ENCODE peak calls at places on chromosomes 12 and 14, in eight cellular contexts. E is gastrocnemius medialis, C is lower lobe of right lung, S is NB4, F is fibroblast of lung, A is astrocyte, G is AG10803, P is GM06990. U is an unnamed sample.
A peak's percentile ranks its signal among the peaks of the same experiment; 100 is the strongest.

GRCh38 chr12:25017336-25017735 is 68.4 kb upstream of the BCAT1 start:
- DNase-seq in C (no peak), P (no peak), S (no peak), A (no peak), E (no peak), F (no peak), G (no peak), U (no peak)

GRCh38 chr12:47604474-47604873 is 101.4 kb downstream of the RPAP3 start:
- DNase-seq in E (no peak), P (no peak), S (no peak), C (no peak), F (peak; percentile 73), G (no peak), A (peak; percentile 66), U (no peak)

GRCh38 chr12:19222566-19222965 is 93.0 kb downstream of the PLEKHA5 start:
- DNase-seq in G (peak; percentile 53), S (no peak), C (no peak), A (no peak), E (no peak), F (no peak), P (no peak), U (no peak)

GRCh38 chr12:71594214-71594948 is 69.3 kb downstream of the ZFC3H1 start:
- DNase-seq in F (no peak), A (no peak), S (no peak), G (no peak), P (no peak), E (no peak), C (no peak), U (no peak)

GRCh38 chr14:31090872-31091764 is 64.9 kb upstream of the STRN3 start:
- DNase-seq in P (no peak), A (peak; percentile 82), G (peak; percentile 93), S (peak; percentile 63), F (peak; percentile 83), E (peak; percentile 79), C (no peak), U (no peak)

GRCh38 chr12:32679910-32680217 is 763 bp downstream of the DNM1L start:
- DNase-seq in P (no peak), C (no peak), F (no peak), A (no peak), E (no peak), S (no peak), G (no peak), U (no peak)

GRCh38 chr12:51913071-51914033 is 6.0 kb downstream of the ACVRL1 start:
- DNase-seq in S (peak; percentile 27), G (no peak), A (no peak), F (no peak), P (no peak), C (no peak), E (no peak), U (no peak)

GRCh38 chr14:69692542-69693053 is 74.3 kb upstream of the SRSF5 start:
- DNase-seq in A (no peak), F (no peak), C (no peak), P (no peak), S (no peak), E (no peak), G (no peak), U (no peak)

GRCh38 chr12:109288571-109288970 is 20.5 kb downstream of the FOXN4 start:
- DNase-seq in A (no peak), G (no peak), E (no peak), P (no peak), S (peak; percentile 37), F (no peak), C (no peak), U (no peak)

GRCh38 chr14:60092516-60092915 is 793 bp downstream of the PCNX4 start:
- DNase-seq in G (peak; percentile 44), A (peak; percentile 42), C (no peak), F (peak; percentile 57), E (no peak), S (peak; percentile 61), P (peak; percentile 5), U (no peak)

GRCh38 chr14:58941666-58942065 is 246.8 kb upstream of the DAAM1 start:
- DNase-seq in E (no peak), F (peak; percentile 84), C (no peak), P (no peak), G (peak; percentile 84), S (no peak), A (peak; percentile 83), U (no peak)

GRCh38 chr12:26271889-26272492 is 76.6 kb downstream of the SSPN start:
- DNase-seq in E (no peak), A (peak; percentile 92), C (peak; percentile 57), P (peak; percentile 81), G (peak; percentile 79), S (no peak), F (peak; percentile 94), U (peak; percentile 82)

GRCh38 chr14:26255213-26255612 is 342.6 kb downstream of the NOVA1 start:
- DNase-seq in P (no peak), G (peak; percentile 58), E (no peak), C (no peak), A (peak; percentile 0), F (peak; percentile 18), S (peak; percentile 15), U (no peak)

GRCh38 chr14:31945074-31945613 is 132.0 kb upstream of the ARHGAP5 start:
- DNase-seq in A (no peak), C (no peak), P (peak; percentile 29), S (no peak), F (no peak), G (peak; percentile 27), E (no peak), U (no peak)

GRCh38 chr14:105092124-105092911 is 27.1 kb upstream of the GPR132 start:
- DNase-seq in C (peak; percentile 58), S (no peak), P (no peak), G (no peak), E (no peak), F (no peak), A (no peak), U (peak; percentile 41)

GRCh38 chr12:112839386-112839972 is 47.9 kb downstream of the RPH3A start:
- DNase-seq in G (peak; percentile 70), P (no peak), C (no peak), E (no peak), S (no peak), A (peak; percentile 78), F (peak; percentile 87), U (no peak)

GRCh38 chr12:44716681-44717080 is 159.4 kb downstream of the NELL2 start:
- DNase-seq in S (no peak), F (no peak), E (no peak), C (no peak), A (no peak), G (no peak), P (no peak), U (no peak)

GRCh38 chr12:12898911-12899511 is 7.6 kb downstream of the GPRC5A start:
- DNase-seq in E (no peak), S (no peak), C (no peak), P (no peak), F (no peak), G (no peak), A (no peak), U (no peak)

GRCh38 chr12:46339051-46339450 is 33.5 kb downstream of the SLC38A2 start:
- DNase-seq in P (no peak), A (no peak), F (no peak), C (no peak), G (no peak), E (no peak), S (no peak), U (no peak)

GRCh38 chr12:46343122-46343852 is 29.3 kb downstream of the SLC38A2 start:
- DNase-seq in P (no peak), A (no peak), C (no peak), F (no peak), S (no peak), G (no peak), E (no peak), U (no peak)

DNA sequence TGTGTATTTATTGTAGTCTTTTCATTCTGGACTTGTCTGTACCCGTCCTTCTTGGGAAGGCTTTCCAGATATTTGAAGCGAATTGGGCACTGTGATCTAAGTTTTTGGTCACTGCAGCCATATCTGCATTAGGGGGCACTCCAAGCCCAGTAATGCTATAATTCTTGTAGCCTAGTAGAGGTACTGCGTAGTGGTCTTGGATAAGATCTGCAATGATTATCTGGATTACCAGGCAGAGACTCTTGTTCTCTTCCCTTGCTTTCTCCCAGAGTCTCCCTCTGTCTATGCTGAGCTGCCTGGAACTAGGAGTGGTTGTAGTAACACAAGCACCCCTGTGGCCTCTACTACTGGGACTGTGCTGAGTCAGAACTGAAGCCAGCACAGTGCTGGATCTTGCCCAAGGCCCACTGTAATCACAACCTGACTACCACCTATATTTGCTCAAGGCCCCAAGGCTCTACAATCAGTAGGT is 30.0 kb downstream of the SLC38A2 start:
- DNase-seq in C (no peak), E (no peak), A (peak; percentile 20), P (no peak), S (peak; percentile 60), F (no peak), G (peak; percentile 49), U (no peak)
- TF ChIP-seq CTCF in C (peak; percentile 65), E (peak; percentile 67), A (peak; percentile 33), P (peak; percentile 56), S (peak; percentile 49), F (peak; percentile 59), G (peak; percentile 57), U (peak; percentile 49)

GRCh38 chr12:120328228-120328627 is 649 bp upstream of the PLA2G1B start:
- DNase-seq in A (no peak), C (no peak), S (no peak), F (no peak), E (no peak), G (no peak), P (no peak), U (no peak)
- H3K4me3 ChIP-seq in A (no peak overlapping the region), C (no peak overlapping the region), S (no peak overlapping the region), F (no peak overlapping the region), E (no peak overlapping the region), G (no peak overlapping the region), P (no peak overlapping the region), U (no peak overlapping the region)

GRCh38 chr12:131930510-131930909 is 1.4 kb downstream of the PUS1 start:
- DNase-seq in F (no peak), G (no peak), E (no peak), A (no peak), C (no peak), P (no peak), S (no peak), U (peak; percentile 26)

GRCh38 chr12:131928765-131929529 is at the start of gene PUS1:
- DNase-seq in G (peak; percentile 93), P (peak; percentile 90), C (peak; percentile 95), F (peak; percentile 93), A (peak; percentile 86), S (peak; percentile 98), E (peak; percentile 92), U (peak; percentile 97)

GRCh38 chr12:131928080-131928764 is 854 bp upstream of the PUS1 start:
- DNase-seq in A (no peak), P (no peak), C (no peak), S (no peak), E (no peak), G (peak; percentile 27), F (peak; percentile 10), U (no peak)

GRCh38 chr12:131929530-131930456 is 717 bp downstream of the PUS1 start:
- DNase-seq in F (peak; percentile 29), C (no peak), P (peak; percentile 67), E (no peak), G (peak; percentile 12), A (no peak), S (peak; percentile 72), U (peak; percentile 85)

GRCh38 chr12:131927110-131928079 is 1.7 kb upstream of the PUS1 start:
- DNase-seq in S (no peak), P (no peak), A (no peak), F (no peak), G (no peak), C (peak; percentile 44), E (no peak), U (peak; percentile 68)
- TF ChIP-seq CTCF in S (no peak), P (no peak), A (no peak), F (no peak), G (no peak), C (no peak), E (no peak), U (no peak)

GRCh38 chr12:87853448-87854003 is 175.7 kb downstream of the C12orf50 start:
- DNase-seq in G (no peak), P (no peak), E (no peak), A (no peak), F (no peak), S (no peak), C (no peak), U (no peak)
- H3K4me3 ChIP-seq in G (no peak overlapping the region), P (no peak overlapping the region), E (no peak overlapping the region), A (no peak overlapping the region), F (no peak overlapping the region), S (no peak overlapping the region), C (no peak overlapping the region), U (no peak overlapping the region)